ENCODE peak calls at places on chromosome 7, in seven cellular contexts. B is NCI-H2029 treated with DMSO at 0.1 percent for 48 hours; Y is CD8-positive, alpha-beta T cell; F is C1 segment of cervical spinal cord; J is activated T-cell treated with anti-CD3 and anti-CD28 coated beads for 1 hour; G is astrocyte of the hippocampus; Z is posterior cingulate gyrus. R is an unnamed sample.

GRCh38 chr7:116911799-116912198 is 41.5 kb upstream of the ST7 start:
- DNase-seq in Z (no peak), Y (no peak), G (no peak), B (no peak), F (no peak), J (no peak), R (no peak)

GRCh38 chr7:87223666-87224065 is 4.1 kb upstream of the TMEM243 start:
- DNase-seq in B (no peak), G (no peak), J (no peak), Z (no peak), F (no peak), Y (no peak), R (no peak)

GRCh38 chr7:84722086-84722485 is 464.8 kb downstream of the SEMA3D start:
- DNase-seq in Y (no peak), J (no peak), B (no peak), Z (no peak), G (no peak), F (no peak), R (no peak)

GRCh38 chr7:40826419-40827216 is 691.8 kb downstream of the SUGCT start:
- DNase-seq in J (no peak), Z (no peak), B (no peak), G (peak), F (no peak), Y (no peak), R (no peak)

GRCh38 chr7:82284936-82285519 is 158.5 kb downstream of the CACNA2D1 start:
- DNase-seq in G (no peak), B (no peak), J (no peak), F (no peak), Y (no peak), Z (no peak), R (no peak)

GRCh38 chr7:135672560-135673359 is 10.4 kb downstream of the STMP1 start:
- DNase-seq in F (no peak), Z (no peak), J (no peak), G (peak), B (peak), Y (no peak), R (peak)

GRCh38 chr7:18151419-18151818 is 123.8 kb upstream of the PRPS1L1 start:
- DNase-seq in Z (no peak), B (no peak), J (no peak), Y (no peak), F (no peak), G (no peak), R (no peak)

GRCh38 chr7:95199779-95200558 is 124.4 kb downstream of the PON1 start:
- DNase-seq in Y (no peak), G (peak), F (peak), Z (peak), B (peak), J (no peak), R (peak)

GRCh38 chr7:27110977-27111752 is 8.7 kb upstream of the HOXA2 start:
- DNase-seq in Y (no peak), Z (no peak), G (no peak), B (no peak), F (no peak), J (no peak), R (no peak)

GRCh38 chr7:3953946-3954345 is 652.9 kb downstream of the SDK1 start:
- DNase-seq in F (no peak), Z (no peak), G (no peak), J (no peak), B (no peak), Y (no peak), R (no peak)

GRCh38 chr7:138278601-138279000 is 181.5 kb upstream of the TRIM24 start:
- DNase-seq in G (peak), F (no peak), B (no peak), Z (no peak), J (no peak), Y (no peak), R (no peak)

GRCh38 chr7:69710773-69711445 is 112.6 kb downstream of the AUTS2 start:
- DNase-seq in B (no peak), Y (no peak), J (no peak), F (no peak), G (peak), Z (no peak), R (no peak)

GRCh38 chr7:140546947-140547346 is 67.6 kb upstream of the MKRN1 start:
- DNase-seq in Y (no peak), F (no peak), G (no peak), Z (no peak), J (no peak), B (no peak), R (no peak)

GRCh38 chr7:12945901-12946300 is 258.5 kb downstream of the ARL4A start:
- DNase-seq in J (no peak), G (no peak), Y (no peak), B (no peak), F (no peak), Z (no peak), R (no peak)

GRCh38 chr7:133530682-133531081 is 277.8 kb downstream of the EXOC4 start:
- DNase-seq in B (peak), F (no peak), Z (no peak), G (peak), Y (no peak), J (no peak), R (no peak)

GRCh38 chr7:50538478-50538877 is 26.7 kb downstream of the DDC start:
- DNase-seq in J (no peak), Y (no peak), B (no peak), Z (no peak), F (no peak), G (no peak), R (no peak)

GRCh38 chr7:34236057-34236456 is 330.7 kb downstream of the BMPER start:
- DNase-seq in F (no peak), Y (no peak), Z (no peak), G (no peak), B (no peak), J (no peak), R (no peak)

GRCh38 chr7:154986200-154986599 is 16.7 kb downstream of the PAXIP1 start:
- DNase-seq in J (no peak), Z (no peak), Y (no peak), B (no peak), F (no peak), G (no peak), R (no peak)

GRCh38 chr7:123757095-123757494 is 8.3 kb upstream of the WASL start:
- DNase-seq in G (no peak), Y (no peak), B (no peak), J (no peak), F (no peak), Z (no peak), R (no peak)

GRCh38 chr7:73830872-73831655 is at the start of gene CLDN4:
- DNase-seq in B (peak), F (no peak), G (peak), Z (no peak), Y (no peak), J (no peak), R (peak)

GRCh38 chr7:105691692-105692564 is 110.6 kb upstream of the EFCAB10 start:
- DNase-seq in G (peak), F (peak), Y (peak), B (peak), J (peak), Z (no peak), R (peak)

GRCh38 chr7:87566311-87566710 is 34.4 kb downstream of the ABCB1 start:
- DNase-seq in Z (no peak), J (no peak), F (no peak), B (no peak), G (no peak), Y (no peak), R (no peak)

R was measured in mucosa of gallbladder.